ENCODE peak calls at places on chromosome 7, in six cellular contexts. I is C1 segment of cervical spinal cord; A is CD8-positive, alpha-beta T cell; Y is bronchial epithelial cell; O is caudate nucleus; G is mesothelial cell of epicardium. T is an unnamed sample.

GRCh38 chr7:149773446-149774236 is at the start of gene ZNF467:
- DNase-seq in Y (no peak), A (peak; percentile 63), I (no peak), G (peak; percentile 73), O (peak; percentile 76), T (peak; percentile 60)

GRCh38 chr7:14606101-14606500 is 296.4 kb downstream of the DGKB start:
- DNase-seq in O (no peak), Y (peak; percentile 3), A (no peak), G (no peak), I (no peak), T (no peak)

GRCh38 chr7:4185736-4186512 is 496.2 kb upstream of the FOXK1 start:
- DNase-seq in I (no peak), Y (no peak), G (no peak), O (no peak), A (no peak), T (no peak)

GRCh38 chr7:6536262-6536770 is 14.9 kb downstream of the GRID2IP start:
- DNase-seq in Y (no peak), O (peak; percentile 47), I (no peak), G (no peak), A (no peak), T (no peak)

GRCh38 chr7:491292-491957 is 28.2 kb downstream of the PDGFA start:
- DNase-seq in G (no peak), Y (no peak), O (no peak), I (no peak), A (no peak), T (peak; percentile 32)

GRCh38 chr7:149454750-149455149 is 6.1 kb downstream of the ZNF777 start:
- DNase-seq in G (no peak), O (no peak), I (no peak), Y (no peak), A (no peak), T (no peak)

GRCh38 chr7:151115121-151115835 is 29.0 kb downstream of the AGAP3 start:
- DNase-seq in O (no peak), Y (no peak), G (peak; percentile 59), A (no peak), I (no peak), T (no peak)

GRCh38 chr7:130179631-130180030 is 25.6 kb downstream of the TMEM209 start:
- DNase-seq in G (no peak), I (no peak), Y (no peak), A (no peak), O (no peak), T (no peak)

GRCh38 chr7:149414171-149414570 is 46.7 kb downstream of the ZNF777 start:
- DNase-seq in I (no peak), G (no peak), Y (no peak), O (no peak), A (no peak), T (no peak)

GRCh38 chr7:39720586-39720985 is 97.2 kb downstream of the RALA start:
- DNase-seq in O (no peak), I (no peak), G (no peak), A (no peak), Y (peak; percentile 95), T (no peak)

GRCh38 chr7:42342381-42342780 is 105.4 kb upstream of the GLI3 start:
- DNase-seq in Y (no peak), A (no peak), I (no peak), O (no peak), G (no peak), T (no peak)

GRCh38 chr7:35787925-35788324 is 12.9 kb upstream of the SEPTIN7 start:
- DNase-seq in I (no peak), Y (no peak), A (no peak), G (no peak), O (no peak), T (no peak)

GRCh38 chr7:27775772-27776171 is 35.8 kb downstream of the TAX1BP1 start:
- DNase-seq in Y (no peak), G (no peak), A (no peak), O (no peak), I (no peak), T (no peak)

GRCh38 chr7:82697897-82698296 is 254.3 kb upstream of the CACNA2D1 start:
- DNase-seq in Y (peak; percentile 22), O (no peak), G (no peak), A (no peak), I (no peak), T (no peak)